ENCODE peak calls at places on chromosome 4, in seven cellular contexts. J is anterior cingulate cortex, U is fibroblast of mammary gland, N is sciatic nerve, L is IMR-90, S is cardiac muscle cell, M is C1 segment of cervical spinal cord. T is an unnamed sample.

GRCh38 chr4:4362991-4363697 is 23.8 kb upstream of the NSG1 start:
- DNase-seq in J (no peak), U (no peak), N (no peak), L (no peak), S (no peak), M (no peak), T (no peak)

GRCh38 chr4:180909279-180909678 is 1333.9 kb upstream of the TENM3 start:
- DNase-seq in J (no peak), U (peak), N (no peak), L (peak), S (no peak), M (no peak), T (no peak)

GRCh38 chr4:177480796-177481195 is 38.6 kb upstream of the AGA start:
- DNase-seq in J (no peak), U (peak), N (no peak), L (peak), S (peak), M (no peak), T (no peak)

GRCh38 chr4:141133146-141134006 is at the start of gene RNF150:
- DNase-seq in J (peak), U (peak), N (peak), L (peak), S (peak), M (peak), T (peak)

GRCh38 chr4:155828628-155829027 is 37.4 kb downstream of the ASIC5 start:
- DNase-seq in J (no peak), U (no peak), N (no peak), L (peak), S (no peak), M (no peak), T (no peak)

GRCh38 chr4:159748834-159749444 is 646.1 kb downstream of the RAPGEF2 start:
- DNase-seq in J (no peak), U (no peak), N (no peak), L (no peak), S (no peak), M (no peak), T (no peak)

GRCh38 chr4:68995292-68995691 is 43.7 kb upstream of the UGT2A3 start:
- DNase-seq in J (no peak), U (no peak), N (no peak), L (no peak), S (no peak), M (no peak), T (no peak)

GRCh38 chr4:3860061-3860912 is 94.1 kb downstream of the ADRA2C start:
- DNase-seq in J (no peak), U (no peak), N (no peak), L (no peak), S (no peak), M (no peak), T (no peak)

GRCh38 chr4:76549765-76550164 is 114.7 kb downstream of the SHROOM3 start:
- DNase-seq in J (no peak), U (no peak), N (no peak), L (no peak), S (no peak), M (no peak), T (no peak)

GRCh38 chr4:163554870-163555465 is 60.5 kb downstream of the TMA16 start:
- DNase-seq in J (no peak), U (peak), N (no peak), L (peak), S (peak), M (no peak), T (no peak)

GRCh38 chr4:139692300-139693012 is 26.8 kb downstream of the MGST2 start:
- DNase-seq in J (no peak), U (no peak), N (no peak), L (no peak), S (no peak), M (no peak), T (no peak)

GRCh38 chr4:99653921-99654890 is 3.4 kb downstream of the C4orf54 start:
- DNase-seq in J (no peak), U (no peak), N (no peak), L (no peak), S (no peak), M (no peak), T (no peak)

GRCh38 chr4:181525641-181526040 is 717.6 kb upstream of the TENM3 start:
- DNase-seq in J (no peak), U (no peak), N (no peak), L (no peak), S (no peak), M (no peak), T (no peak)

GRCh38 chr4:168386002-168386401 is 67.5 kb upstream of the DDX60 start:
- DNase-seq in J (no peak), U (no peak), N (no peak), L (no peak), S (peak), M (no peak), T (no peak)

GRCh38 chr4:4825431-4825830 is 34.0 kb upstream of the MSX1 start:
- DNase-seq in J (no peak), U (no peak), N (no peak), L (no peak), S (no peak), M (no peak), T (no peak)

GRCh38 chr4:85968945-85969830 is 390.7 kb downstream of the MAPK10 start:
- DNase-seq in J (no peak), U (peak), N (no peak), L (peak), S (peak), M (no peak), T (no peak)

GRCh38 chr4:54961357-54961975 is 163.9 kb downstream of the KDR start:
- DNase-seq in J (no peak), U (peak), N (no peak), L (peak), S (peak), M (no peak), T (no peak)

GRCh38 chr4:17866790-17867189 is 56.0 kb downstream of the NCAPG start:
- DNase-seq in J (no peak), U (no peak), N (no peak), L (no peak), S (no peak), M (no peak), T (no peak)

GRCh38 chr4:108144451-108144850 is 24.3 kb downstream of the LEF1 start:
- DNase-seq in J (no peak), U (no peak), N (no peak), L (no peak), S (no peak), M (no peak), T (no peak)

GRCh38 chr4:147370473-147370872 is 110.4 kb upstream of the EDNRA start:
- DNase-seq in J (no peak), U (peak), N (no peak), L (peak), S (peak), M (no peak), T (no peak)

GRCh38 chr4:117085185-117085701 is at the start of gene TRAM1L1:
- DNase-seq in J (peak), U (peak), N (peak), L (peak), S (peak), M (peak), T (peak)

GRCh38 chr4:66855956-66856355 is 689.3 kb downstream of the CENPC start:
- DNase-seq in J (no peak), U (peak), N (no peak), L (no peak), S (peak), M (no peak), T (no peak)

GRCh38 chr4:173121044-173121685 is 47.4 kb upstream of the GALNT7 start:
- DNase-seq in J (no peak), U (no peak), N (no peak), L (peak), S (peak), M (no peak), T (no peak)

GRCh38 chr4:103443324-103443723 is 245.2 kb upstream of the CENPE start:
- DNase-seq in J (no peak), U (peak), N (no peak), L (no peak), S (no peak), M (no peak), T (no peak)

GRCh38 chr4:52199574-52200338 is 148.7 kb downstream of the SPATA18 start:
- DNase-seq in J (no peak), U (peak), N (no peak), L (peak), S (peak), M (no peak), T (no peak)

GRCh38 chr4:112802780-112803179 is 165.8 kb downstream of the LARP7 start:
- DNase-seq in J (no peak), U (no peak), N (no peak), L (no peak), S (no peak), M (no peak), T (no peak)

GRCh38 chr4:38138363-38138762 is 178.2 kb downstream of the PTTG2 start:
- DNase-seq in J (no peak), U (no peak), N (no peak), L (no peak), S (no peak), M (no peak), T (no peak)

GRCh38 chr4:111454961-111455360 is 690.3 kb upstream of the FAM241A start:
- DNase-seq in J (no peak), U (no peak), N (no peak), L (no peak), S (peak), M (no peak), T (no peak)

GRCh38 chr4:170497105-170497504 is 407.3 kb upstream of the AADAT start:
- DNase-seq in J (peak), U (peak), N (no peak), L (no peak), S (no peak), M (no peak), T (no peak)

GRCh38 chr4:25313194-25313895 is 771 bp downstream of the ZCCHC4 start:
- DNase-seq in J (no peak), U (no peak), N (no peak), L (no peak), S (no peak), M (no peak), T (no peak)

GRCh38 chr4:189117426-189117825 is 823.2 kb upstream of the FRG1 start:
- DNase-seq in J (no peak), U (peak), N (no peak), L (peak), S (no peak), M (no peak), T (no peak)

GRCh38 chr4:75477201-75477600 is 37.0 kb downstream of the RCHY1 start:
- DNase-seq in J (no peak), U (peak), N (no peak), L (peak), S (peak), M (no peak), T (no peak)

GRCh38 chr4:182855877-182856276 is 61.3 kb downstream of the DCTD start:
- DNase-seq in J (no peak), U (no peak), N (no peak), L (no peak), S (no peak), M (no peak), T (no peak)